ENCODE peak calls at places on chromosomes 6 and 20, in four cellular contexts. L is HepG2, A is GM12878, R is K562. N is an unnamed sample.

GRCh38 chr6:88815491-88815890 is 147.9 kb downstream of the RNGTT start:
- DNase-seq in L (no peak), A (no peak), R (no peak), N (no peak)

GRCh38 chr6:55882731-55883595 is 7.6 kb upstream of the BMP5 start:
- DNase-seq in R (no peak), A (no peak), L (no peak), N (no peak)

GRCh38 chr20:34644951-34645350 is 31.9 kb downstream of the PIGU start:
- DNase-seq in L (no peak), A (no peak), R (no peak), N (no peak)

GRCh38 chr20:36742558-36742957 is 3.3 kb downstream of the NDRG3 start:
- DNase-seq in A (no peak), L (no peak), R (no peak), N (no peak)

GRCh38 chr6:24446670-24447069 is 42.7 kb downstream of the GPLD1 start:
- DNase-seq in A (no peak), R (no peak), L (no peak), N (no peak)

GRCh38 chr6:55528624-55529023 is 50.4 kb downstream of the HMGCLL1 start:
- DNase-seq in R (no peak), A (peak), L (peak), N (no peak)

GRCh38 chr6:46338098-46338497 is 153.2 kb downstream of the RCAN2 start:
- DNase-seq in A (no peak), R (no peak), L (no peak), N (no peak)

GRCh38 chr6:14316911-14317535 is 199.5 kb downstream of the CD83 start:
- DNase-seq in R (no peak), L (no peak), A (no peak), N (no peak)

GRCh38 chr6:126170875-126171489 is 168.9 kb upstream of the CENPW start:
- DNase-seq in A (peak), R (peak), L (peak), N (no peak)

GRCh38 chr6:114216789-114217467 is 125.9 kb downstream of the HS3ST5 start:
- DNase-seq in A (no peak), R (no peak), L (no peak), N (no peak)

GRCh38 chr20:25313608-25314007 is 65.7 kb downstream of the PYGB start:
- DNase-seq in R (no peak), L (no peak), A (no peak), N (no peak)

GRCh38 chr20:33602826-33603590 is 59.1 kb upstream of the C20orf144 start:
- DNase-seq in R (no peak), L (peak), A (peak), N (no peak)

GRCh38 chr6:7671076-7671475 is 54.8 kb upstream of the BMP6 start:
- DNase-seq in A (no peak), L (no peak), R (no peak), N (no peak)

GRCh38 chr6:118886641-118887040 is 7.3 kb upstream of the ASF1A start:
- DNase-seq in R (no peak), A (no peak), L (no peak), N (no peak)

GRCh38 chr6:118892248-118893094 is 1.5 kb upstream of the ASF1A start:
- DNase-seq in R (peak), A (no peak), L (no peak), N (no peak)

GRCh38 chr6:118890997-118891790 is 2.8 kb upstream of the ASF1A start:
- DNase-seq in R (no peak), L (no peak), A (no peak), N (no peak)

GRCh38 chr6:118893095-118893881 is 664 bp upstream of the ASF1A start:
- DNase-seq in L (peak), A (no peak), R (peak), N (no peak)

GRCh38 chr6:118889163-118889562 is 4.8 kb upstream of the ASF1A start:
- DNase-seq in R (no peak), A (no peak), L (no peak), N (no peak)
- TF ChIP-seq POLR2A in R (no peak), A (no peak), L (no peak), N (no peak)

GRCh38 chr6:144195671-144196070 is 45.4 kb downstream of the STX11 start:
- DNase-seq in L (no peak), R (no peak), A (no peak), N (no peak)
- TF ChIP-seq BRCA1 in L (no peak), R (no peak), A (no peak), N (no peak)

DNA sequence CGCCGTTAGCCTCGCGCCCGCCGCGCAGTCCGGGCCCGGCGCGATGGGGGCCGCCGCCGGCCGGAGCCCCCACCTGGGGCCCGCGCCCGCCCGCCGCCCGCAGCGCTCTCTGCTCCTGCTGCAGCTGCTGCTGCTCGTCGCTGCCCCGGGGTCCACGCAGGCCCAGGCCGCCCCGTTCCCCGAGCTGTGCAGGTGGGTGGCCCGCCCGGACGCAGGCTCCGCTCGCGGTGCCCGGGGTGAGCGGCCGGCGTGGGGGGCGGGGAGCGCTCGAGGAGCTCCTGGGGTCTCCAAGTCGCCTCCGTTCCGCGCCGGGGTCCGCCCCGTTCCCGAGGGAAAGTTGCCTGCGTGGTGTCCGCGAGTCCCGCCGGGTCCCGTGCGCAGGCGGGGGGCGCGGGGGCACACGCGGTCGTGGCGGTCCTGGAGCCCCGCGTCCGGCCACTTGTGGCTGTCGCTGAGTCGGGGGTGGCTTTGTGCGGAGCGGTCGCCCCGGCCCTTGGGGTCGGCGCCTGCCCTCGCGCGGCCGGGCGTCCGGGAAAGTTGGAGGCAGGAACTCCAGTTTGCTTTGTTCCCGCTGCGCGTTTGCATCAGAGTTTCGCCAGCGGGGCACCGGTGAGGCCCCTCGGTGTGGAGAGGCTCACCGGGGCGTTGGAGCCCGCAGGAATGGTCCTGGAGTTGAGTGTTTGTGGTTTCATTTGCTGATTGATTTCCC is 476 bp downstream of the IGF2R start:
- DNase-seq in R (no peak), L (no peak), A (no peak), N (peak)
- TF ChIP-seq SRF in R (no peak), L (no peak), A (no peak), N (no peak)

DNA sequence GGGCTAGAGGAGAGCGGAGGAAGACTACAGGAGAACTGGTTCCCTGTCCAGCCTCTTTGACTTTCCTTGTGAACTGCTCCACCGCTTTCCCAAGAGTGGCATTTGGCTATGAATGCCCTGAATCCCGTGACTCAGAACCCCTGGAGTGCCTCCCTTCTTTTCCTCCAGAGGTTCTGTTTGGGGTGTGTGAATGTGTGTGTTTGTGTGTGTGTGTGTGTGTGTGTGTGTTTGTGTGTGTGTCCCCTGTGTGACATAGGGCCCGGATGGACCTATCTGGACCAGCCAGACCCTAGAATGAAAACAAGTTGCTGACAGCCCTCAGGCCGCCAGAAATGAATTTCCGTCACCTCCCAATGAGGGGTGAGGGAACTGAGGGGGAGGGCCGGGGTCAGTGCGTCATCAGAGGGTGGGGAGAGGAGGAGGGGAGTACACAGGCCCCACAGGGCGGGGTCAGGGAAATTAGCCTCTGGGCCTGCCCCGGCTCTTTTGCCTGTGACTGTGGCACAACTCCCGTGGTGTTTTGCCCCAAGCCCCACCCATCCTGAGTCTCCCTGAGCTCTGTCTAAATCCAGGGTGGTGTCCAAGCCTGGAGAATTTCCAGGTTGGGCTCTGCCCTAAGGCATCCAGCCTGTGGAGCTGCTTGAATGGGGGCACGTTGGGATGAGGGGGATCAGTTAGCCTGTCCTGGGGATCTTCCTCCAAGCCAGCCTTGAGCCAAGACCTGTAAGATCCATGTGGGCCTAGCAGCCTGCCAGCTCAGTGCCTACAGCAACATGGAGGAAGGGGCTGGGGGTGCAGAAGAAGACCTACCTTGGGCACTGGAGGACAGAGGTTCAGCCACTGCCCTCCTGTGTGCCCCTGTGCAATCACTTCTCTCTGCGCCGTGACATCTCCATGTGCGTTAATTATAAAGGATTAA is 15.2 kb upstream of the MRPS18A start:
- DNase-seq in R (peak), L (peak), A (no peak), N (peak)
- TF ChIP-seq POLR2A in R (peak), L (no peak), A (no peak), N (no peak)

GRCh38 chr6:90939906-90940305 is 353.0 kb upstream of the MAP3K7 start:
- DNase-seq in A (no peak), L (no peak), R (no peak), N (no peak)

GRCh38 chr6:90940812-90941481 is 354.1 kb upstream of the MAP3K7 start:
- DNase-seq in R (peak), A (peak), L (peak), N (no peak)

GRCh38 chr6:90947184-90948064 is 360.6 kb upstream of the MAP3K7 start:
- DNase-seq in A (no peak), L (no peak), R (no peak), N (no peak)

GRCh38 chr6:90938116-90938515 is 351.2 kb upstream of the MAP3K7 start:
- DNase-seq in L (no peak), R (no peak), A (no peak), N (no peak)

DNA sequence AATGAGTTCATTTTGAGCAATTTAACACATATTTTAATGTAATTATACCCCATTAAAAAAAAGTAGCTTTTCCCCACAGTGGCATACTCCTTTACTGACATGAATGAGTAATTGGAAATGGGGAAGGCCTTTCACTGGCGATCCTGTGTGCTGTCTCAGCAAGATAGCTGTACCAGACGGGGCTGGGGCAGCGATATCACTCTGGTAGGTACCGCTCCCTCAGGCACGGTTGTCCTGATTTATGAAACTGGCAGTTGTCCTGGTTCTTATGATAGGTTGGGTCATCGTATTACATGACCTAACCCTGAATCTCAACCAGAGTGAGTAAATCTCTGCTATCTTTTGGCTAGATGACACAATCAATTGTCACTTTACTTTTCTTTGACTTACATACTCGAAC is 355.0 kb upstream of the MAP3K7 start:
- DNase-seq in A (no peak), R (no peak), L (no peak), N (no peak)
- TF ChIP-seq BRCA1 in A (no peak), R (no peak), L (no peak), N (no peak)

GRCh38 chr20:17956099-17956685 is 12.4 kb downstream of the SNX5 start:
- DNase-seq in L (no peak), A (no peak), R (no peak), N (no peak)

GRCh38 chr20:17959257-17959627 is 9.4 kb downstream of the SNX5 start:
- DNase-seq in L (no peak), R (no peak), A (no peak), N (no peak)

GRCh38 chr20:17958326-17959256 is 10.0 kb downstream of the SNX5 start:
- DNase-seq in R (peak), A (no peak), L (peak), N (no peak)

GRCh38 chr20:17955302-17955701 is 13.3 kb downstream of the SNX5 start:
- DNase-seq in A (no peak), L (no peak), R (no peak), N (no peak)

GRCh38 chr20:17957505-17958325 is 10.9 kb downstream of the SNX5 start:
- DNase-seq in A (no peak), L (no peak), R (no peak), N (no peak)
- TF ChIP-seq SRF in A (no peak), L (no peak), R (no peak), N (no peak)

GRCh38 chr20:50369225-50370035 is 140.8 kb upstream of the PTPN1 start:
- DNase-seq in L (peak), R (no peak), A (no peak), N (no peak)
- TF ChIP-seq POLR2A in L (peak), R (no peak), A (no peak), N (no peak)

N was measured in H1.